ENCODE peak calls at places on chromosomes 7 and 10, in four cellular contexts. T is heart right ventricle, G is tibial nerve, Z is right cardiac atrium. D is an unnamed sample. For H3K27me3 and H3K4me1, the result is how much of the 10 kb centered on the place peaks cover.

GRCh38 chr7:127821146-127821545 is 169.2 kb downstream of the SND1 start:
- DNase-seq in Z (no peak), G (no peak), T (no peak), D (no peak)

GRCh38 chr7:151717918-151718317 is 159.0 kb downstream of the PRKAG2 start:
- DNase-seq in T (no peak), G (no peak), Z (no peak), D (no peak)

GRCh38 chr10:102645388-102645740 is 1.1 kb downstream of the TRIM8 start:
- DNase-seq in Z (peak), G (peak), T (peak), D (peak)

GRCh38 chr7:134845461-134845860 is 66.0 kb downstream of the CALD1 start:
- DNase-seq in Z (no peak), T (no peak), G (no peak), D (peak)

GRCh38 chr7:44307301-44307900 is 18.0 kb downstream of the CAMK2B start:
- DNase-seq in Z (peak), T (no peak), G (no peak), D (no peak)

GRCh38 chr10:83692196-83692595 is 447.1 kb upstream of the GHITM start:
- DNase-seq in Z (no peak), T (no peak), G (no peak), D (no peak)

GRCh38 chr7:22093003-22093402 is 147.3 kb upstream of the CDCA7L start:
- DNase-seq in G (no peak), T (no peak), Z (peak), D (no peak)

GRCh38 chr10:124534231-124534798 is 72.7 kb downstream of the LHPP start:
- DNase-seq in T (no peak), Z (peak), G (no peak), D (peak)

GRCh38 chr7:82805527-82805960 is 357.1 kb downstream of the PCLO start:
- DNase-seq in Z (peak), G (no peak), T (no peak), D (no peak)

GRCh38 chr7:140596751-140597424 is 43.7 kb downstream of the DENND2A start:
- DNase-seq in T (no peak), Z (no peak), G (no peak), D (no peak)

GRCh38 chr10:117663750-117664149 is 121.2 kb downstream of the EMX2 start:
- DNase-seq in Z (no peak), G (no peak), T (no peak), D (no peak)

GRCh38 chr7:93622036-93622714 is 47.7 kb upstream of the CALCR start:
- DNase-seq in T (no peak), Z (peak), G (no peak), D (no peak)

GRCh38 chr7:48299580-48300169 is 128.4 kb downstream of the ABCA13 start:
- DNase-seq in T (peak), Z (peak), G (peak), D (no peak)

GRCh38 chr7:2525931-2526630 is 6.5 kb downstream of the LFNG start:
- DNase-seq in T (no peak), Z (peak), G (no peak), D (no peak)

GRCh38 chr7:100887186-100887954 is 2.1 kb downstream of the UFSP1 start:
- DNase-seq in Z (no peak), G (no peak), T (no peak), D (peak)

GRCh38 chr7:41987-42386 is 150.4 kb upstream of the FAM20C start:
- DNase-seq in T (no peak), Z (peak), G (no peak), D (no peak)

GRCh38 chr7:131509087-131509486 is 47.3 kb downstream of the PODXL start:
- DNase-seq in T (no peak), Z (peak), G (no peak), D (no peak)

GRCh38 chr10:9305018-9305655 is 1250.6 kb downstream of the GATA3 start:
- DNase-seq in Z (no peak), T (no peak), G (no peak), D (peak)

GRCh38 chr10:77504196-77504869 is 133.3 kb downstream of the KCNMA1 start:
- DNase-seq in T (no peak), G (no peak), Z (no peak), D (no peak)

GRCh38 chr10:129031233-129032150 is 435.5 kb upstream of the MGMT start:
- DNase-seq in T (peak), Z (peak), G (peak), D (peak)

GRCh38 chr10:34380816-34381215 is 434.3 kb downstream of the PARD3 start:
- DNase-seq in T (no peak), G (no peak), Z (no peak), D (no peak)
- H3K27me3 ChIP-seq in T (under half), G (under half), Z (under half), D (under half)

DNA sequence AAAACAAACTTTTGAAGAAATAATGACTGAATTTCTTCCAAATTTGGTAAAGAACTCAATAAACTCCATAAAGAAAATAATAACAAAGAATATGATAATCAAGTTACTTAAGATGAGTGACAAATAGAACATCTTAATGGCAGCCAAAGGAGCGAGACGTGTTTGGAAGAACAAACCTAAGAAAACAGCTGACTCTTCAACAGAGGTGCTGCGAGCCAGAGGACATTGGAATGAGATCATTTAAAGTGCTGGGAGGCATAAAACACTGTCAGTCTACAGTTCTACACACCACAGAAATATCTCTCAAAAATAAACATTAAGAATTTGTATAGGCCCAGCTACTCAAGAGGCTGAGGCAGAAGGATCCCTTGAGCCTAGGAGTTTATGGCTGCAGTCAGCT is 443.5 kb downstream of the PAXIP1 start:
- DNase-seq in G (no peak), T (no peak), Z (no peak), D (no peak)
- H3K4me1 ChIP-seq in G (under half), T (under half), Z (under half), D (under half)

GRCh38 chr7:128939861-128940410 is 2.2 kb downstream of the IRF5 start:
- DNase-seq in T (no peak), G (no peak), Z (peak), D (no peak)

GRCh38 chr7:128939075-128939860 is 1.5 kb downstream of the IRF5 start:
- DNase-seq in Z (peak), T (no peak), G (no peak), D (no peak)

GRCh38 chr7:128941946-128942526 is 4.3 kb downstream of the IRF5 start:
- DNase-seq in Z (peak), T (no peak), G (no peak), D (no peak)

GRCh38 chr7:128940494-128941322 is 3.0 kb downstream of the IRF5 start:
- DNase-seq in G (no peak), T (peak), Z (peak), D (no peak)

DNA sequence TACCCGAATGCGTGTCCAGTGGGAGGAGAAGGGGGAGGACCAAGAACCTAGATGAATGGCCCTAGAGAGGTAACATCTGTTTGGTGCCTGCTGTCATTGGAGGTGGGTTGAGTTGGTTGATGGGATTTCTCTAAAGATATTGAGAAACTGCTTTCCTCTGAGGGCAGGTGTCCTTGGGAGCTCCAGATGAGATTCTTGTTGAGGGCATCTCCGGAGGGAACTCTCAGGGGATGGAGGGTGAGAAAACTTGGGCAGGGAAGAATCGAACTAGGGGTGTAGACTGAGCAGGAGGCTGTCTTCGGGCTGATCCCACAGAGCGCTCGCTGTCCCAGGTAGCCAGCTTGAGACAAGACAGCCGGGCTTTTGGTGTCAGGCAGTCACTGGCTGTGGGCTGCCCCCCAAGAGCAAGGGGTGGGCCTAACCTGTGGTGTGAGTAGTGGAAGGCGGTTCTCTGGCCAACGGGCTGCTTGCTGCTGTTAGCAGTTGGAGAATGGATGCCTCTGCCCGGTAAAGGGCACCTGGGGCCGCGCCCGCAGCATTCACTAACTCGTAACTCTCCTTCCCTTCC is 3.7 kb downstream of the IRF5 start:
- DNase-seq in T (no peak), Z (peak), G (no peak), D (no peak)
- H3K4me3 ChIP-seq in T (no peak), Z (no peak), G (no peak), D (peak)

GRCh38 chr10:71633935-71634334 is 85.6 kb downstream of the C10orf105 start:
- DNase-seq in G (no peak), T (no peak), Z (no peak), D (no peak)
- H3K27me3 ChIP-seq in G (under half), T (under half), Z (under half), D (under half)

GRCh38 chr10:13788320-13788600 is 201.5 kb downstream of the PRPF18 start:
- DNase-seq in G (no peak), Z (no peak), T (no peak), D (no peak)
- H3K4me1 ChIP-seq in G (under half), Z (under half), T (under half), D (under half)

GRCh38 chr7:29480934-29481625 is 82.6 kb upstream of the PRR15 start:
- DNase-seq in G (no peak), T (no peak), Z (no peak), D (no peak)
- H3K4me3 ChIP-seq in G (peak), T (peak), Z (no peak), D (no peak)

GRCh38 chr10:92785118-92785517 is 63.2 kb upstream of the EXOC6 start:
- DNase-seq in T (no peak), Z (no peak), G (no peak), D (no peak)
- H3K27me3 ChIP-seq in T (under half), Z (under half), G (under half), D (under half)

GRCh38 chr10:21943633-21944265 is 59.8 kb downstream of the DNAJC1 start:
- DNase-seq in G (no peak), T (no peak), Z (no peak), D (no peak)
- H3K4me1 ChIP-seq in G (under half), T (under half), Z (under half), D (under half)

DNA sequence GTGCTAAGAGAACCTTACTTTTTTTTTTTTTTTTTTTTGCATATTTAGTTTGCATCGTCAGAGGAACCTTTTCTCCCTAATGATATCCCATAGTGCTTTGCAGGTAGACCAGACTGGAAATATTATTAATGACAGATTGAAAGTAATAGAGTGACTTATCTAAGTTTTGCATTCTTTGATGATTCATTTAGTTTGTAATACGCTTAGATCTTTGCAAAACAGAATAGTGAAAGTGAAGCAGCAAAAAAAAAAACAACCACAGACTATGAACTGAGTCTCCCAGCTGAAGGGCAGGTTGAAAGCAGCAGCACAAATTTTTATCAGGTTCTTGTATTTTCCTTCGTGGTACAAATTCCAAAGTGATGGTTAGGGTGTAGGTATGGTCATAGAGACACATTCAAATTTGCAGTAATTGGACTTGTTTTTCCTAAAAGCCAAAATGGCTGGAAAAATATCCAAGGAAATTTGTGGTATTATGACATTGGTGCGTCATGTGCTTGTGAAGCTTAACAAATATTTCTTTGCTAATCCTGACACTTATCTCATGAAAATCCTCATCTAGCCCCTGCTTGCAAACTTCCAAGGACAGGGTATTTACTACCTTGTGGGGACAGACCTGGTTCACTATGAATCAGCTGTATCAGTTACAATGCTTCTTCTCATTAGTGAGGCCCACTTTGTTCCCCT is 81.8 kb upstream of the CREB5 start:
- DNase-seq in G (no peak), Z (no peak), T (no peak), D (peak)
- H3K4me3 ChIP-seq in G (no peak), Z (no peak), T (no peak), D (peak)

DNA sequence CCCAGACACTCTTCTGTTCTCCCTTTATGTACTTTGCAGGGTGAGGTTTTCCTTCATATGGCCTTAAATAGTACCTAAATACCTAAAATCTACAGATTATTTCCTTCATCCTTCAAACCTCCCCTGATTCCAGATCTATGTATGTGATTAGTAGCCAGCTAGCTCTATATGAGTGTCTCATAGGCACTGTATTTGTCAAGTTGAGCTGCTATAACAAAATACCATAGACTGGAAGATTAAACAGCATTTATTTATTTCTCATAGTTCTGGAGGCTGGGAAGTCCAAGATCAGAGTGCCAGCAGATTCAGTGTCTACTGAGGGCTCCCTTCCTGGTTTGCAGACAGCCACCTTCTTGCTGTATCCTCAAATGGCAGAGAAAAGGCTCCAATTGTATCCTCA is 60.6 kb upstream of the MSRB2 start:
- DNase-seq in T (no peak), Z (no peak), G (no peak), D (no peak)
- H3K27me3 ChIP-seq in T (under half), Z (under half), G (under half), D (under half)

D was measured in CD4-positive, CD25-positive, alpha-beta regulatory T cell.